ENCODE peak calls at places on chromosomes 3 and 15, in eight cellular contexts. One of them, this sample, is unnamed.

GRCh38 chr3:152957488-152957887 is 122.6 kb downstream of the P2RY1 start:
- DNase-seq in anterior cingulate cortex: no peak
- DNase-seq in NAMALWA: no peak
- DNase-seq in IMR-90: no peak
- DNase-seq in dermis microvascular lymphatic vessel endothelial cell: no peak
- DNase-seq in thoracic aorta: no peak
- DNase-seq in CD8-positive, alpha-beta memory T cell: no peak
- DNase-seq in left colon: no peak
- DNase-seq in this sample: no peak

GRCh38 chr15:62306851-62307504 is 141.9 kb upstream of the C2CD4B start:
- DNase-seq in anterior cingulate cortex: no peak
- DNase-seq in NAMALWA: peak
- DNase-seq in IMR-90: peak
- DNase-seq in dermis microvascular lymphatic vessel endothelial cell: peak
- DNase-seq in thoracic aorta: no peak
- DNase-seq in CD8-positive, alpha-beta memory T cell: no peak
- DNase-seq in left colon: peak
- DNase-seq in this sample: no peak

GRCh38 chr3:134388292-134388691 is 14.0 kb upstream of the AMOTL2 start:
- DNase-seq in anterior cingulate cortex: no peak
- DNase-seq in NAMALWA: no peak
- DNase-seq in IMR-90: no peak
- DNase-seq in dermis microvascular lymphatic vessel endothelial cell: no peak
- DNase-seq in thoracic aorta: no peak
- DNase-seq in CD8-positive, alpha-beta memory T cell: no peak
- DNase-seq in left colon: no peak
- DNase-seq in this sample: peak

GRCh38 chr15:51879555-51879954 is 50.1 kb downstream of the TMOD3 start:
- DNase-seq in anterior cingulate cortex: no peak
- DNase-seq in NAMALWA: no peak
- DNase-seq in IMR-90: peak
- DNase-seq in dermis microvascular lymphatic vessel endothelial cell: no peak
- DNase-seq in thoracic aorta: no peak
- DNase-seq in CD8-positive, alpha-beta memory T cell: no peak
- DNase-seq in left colon: no peak
- DNase-seq in this sample: no peak

GRCh38 chr3:20043398-20043797 is 3.2 kb downstream of the KAT2B start:
- DNase-seq in anterior cingulate cortex: no peak
- DNase-seq in NAMALWA: peak
- DNase-seq in IMR-90: no peak
- DNase-seq in dermis microvascular lymphatic vessel endothelial cell: no peak
- DNase-seq in thoracic aorta: peak
- DNase-seq in CD8-positive, alpha-beta memory T cell: peak
- DNase-seq in left colon: peak
- DNase-seq in this sample: no peak

GRCh38 chr3:133862161-133862560 is 33.5 kb downstream of the RAB6B start:
- DNase-seq in anterior cingulate cortex: no peak
- DNase-seq in NAMALWA: no peak
- DNase-seq in IMR-90: no peak
- DNase-seq in dermis microvascular lymphatic vessel endothelial cell: no peak
- DNase-seq in thoracic aorta: no peak
- DNase-seq in CD8-positive, alpha-beta memory T cell: no peak
- DNase-seq in left colon: no peak
- DNase-seq in this sample: no peak

GRCh38 chr3:13513051-13513912 is 33.2 kb downstream of the HDAC11 start:
- DNase-seq in anterior cingulate cortex: no peak
- DNase-seq in NAMALWA: no peak
- DNase-seq in IMR-90: peak
- DNase-seq in dermis microvascular lymphatic vessel endothelial cell: no peak
- DNase-seq in thoracic aorta: no peak
- DNase-seq in CD8-positive, alpha-beta memory T cell: peak
- DNase-seq in left colon: no peak
- DNase-seq in this sample: no peak

GRCh38 chr15:77060560-77060959 is 10.3 kb downstream of the TSPAN3 start:
- DNase-seq in anterior cingulate cortex: no peak
- DNase-seq in NAMALWA: no peak
- DNase-seq in IMR-90: peak
- DNase-seq in dermis microvascular lymphatic vessel endothelial cell: no peak
- DNase-seq in thoracic aorta: no peak
- DNase-seq in CD8-positive, alpha-beta memory T cell: no peak
- DNase-seq in left colon: no peak
- DNase-seq in this sample: no peak

GRCh38 chr3:159032311-159032710 is 230.5 kb downstream of the MFSD1 start:
- DNase-seq in anterior cingulate cortex: no peak
- DNase-seq in NAMALWA: no peak
- DNase-seq in IMR-90: no peak
- DNase-seq in dermis microvascular lymphatic vessel endothelial cell: no peak
- DNase-seq in thoracic aorta: no peak
- DNase-seq in CD8-positive, alpha-beta memory T cell: no peak
- DNase-seq in left colon: no peak
- DNase-seq in this sample: no peak

GRCh38 chr15:23734856-23735255 is 47.8 kb upstream of the NDN start:
- DNase-seq in anterior cingulate cortex: no peak
- DNase-seq in NAMALWA: no peak
- DNase-seq in IMR-90: no peak
- DNase-seq in dermis microvascular lymphatic vessel endothelial cell: no peak
- DNase-seq in thoracic aorta: no peak
- DNase-seq in CD8-positive, alpha-beta memory T cell: no peak
- DNase-seq in left colon: no peak
- DNase-seq in this sample: no peak

GRCh38 chr3:56894912-56895431 is 93.2 kb upstream of the ARHGEF3 start:
- DNase-seq in anterior cingulate cortex: no peak
- DNase-seq in NAMALWA: no peak
- DNase-seq in IMR-90: peak
- DNase-seq in dermis microvascular lymphatic vessel endothelial cell: no peak
- DNase-seq in thoracic aorta: no peak
- DNase-seq in CD8-positive, alpha-beta memory T cell: no peak
- DNase-seq in left colon: no peak
- DNase-seq in this sample: no peak

GRCh38 chr3:52385157-52385556 is 59.7 kb downstream of the SEMA3G start:
- DNase-seq in anterior cingulate cortex: no peak
- DNase-seq in NAMALWA: peak
- DNase-seq in IMR-90: peak
- DNase-seq in dermis microvascular lymphatic vessel endothelial cell: no peak
- DNase-seq in thoracic aorta: no peak
- DNase-seq in CD8-positive, alpha-beta memory T cell: no peak
- DNase-seq in left colon: no peak
- DNase-seq in this sample: no peak

GRCh38 chr15:52284164-52284563 is 11.4 kb downstream of the MYO5C start:
- DNase-seq in anterior cingulate cortex: no peak
- DNase-seq in NAMALWA: no peak
- DNase-seq in IMR-90: peak
- DNase-seq in dermis microvascular lymphatic vessel endothelial cell: no peak
- DNase-seq in thoracic aorta: no peak
- DNase-seq in CD8-positive, alpha-beta memory T cell: no peak
- DNase-seq in left colon: no peak
- DNase-seq in this sample: peak

GRCh38 chr15:33109345-33109744 is 85.2 kb downstream of the FMN1 start:
- DNase-seq in anterior cingulate cortex: no peak
- DNase-seq in NAMALWA: no peak
- DNase-seq in IMR-90: no peak
- DNase-seq in dermis microvascular lymphatic vessel endothelial cell: no peak
- DNase-seq in thoracic aorta: no peak
- DNase-seq in CD8-positive, alpha-beta memory T cell: no peak
- DNase-seq in left colon: no peak
- DNase-seq in this sample: no peak

GRCh38 chr15:60477991-60478632 is 830 bp downstream of the ICE2 start:
- DNase-seq in anterior cingulate cortex: no peak
- DNase-seq in NAMALWA: peak
- DNase-seq in IMR-90: peak
- DNase-seq in dermis microvascular lymphatic vessel endothelial cell: peak
- DNase-seq in thoracic aorta: no peak
- DNase-seq in CD8-positive, alpha-beta memory T cell: no peak
- DNase-seq in left colon: no peak
- DNase-seq in this sample: no peak

GRCh38 chr3:46276497-46277099 is 34.3 kb downstream of the CCR3 start:
- DNase-seq in anterior cingulate cortex: no peak
- DNase-seq in NAMALWA: peak
- DNase-seq in IMR-90: no peak
- DNase-seq in dermis microvascular lymphatic vessel endothelial cell: peak
- DNase-seq in thoracic aorta: no peak
- DNase-seq in CD8-positive, alpha-beta memory T cell: peak
- DNase-seq in left colon: peak
- DNase-seq in this sample: no peak

GRCh38 chr3:51721062-51721745 is 14.3 kb downstream of the GRM2 start:
- DNase-seq in anterior cingulate cortex: no peak
- DNase-seq in NAMALWA: no peak
- DNase-seq in IMR-90: no peak
- DNase-seq in dermis microvascular lymphatic vessel endothelial cell: no peak
- DNase-seq in thoracic aorta: no peak
- DNase-seq in CD8-positive, alpha-beta memory T cell: no peak
- DNase-seq in left colon: no peak
- DNase-seq in this sample: no peak

GRCh38 chr3:53836084-53836872 is 9.9 kb downstream of the CHDH start:
- DNase-seq in anterior cingulate cortex: no peak
- DNase-seq in NAMALWA: no peak
- DNase-seq in IMR-90: no peak
- DNase-seq in dermis microvascular lymphatic vessel endothelial cell: no peak
- DNase-seq in thoracic aorta: no peak
- DNase-seq in CD8-positive, alpha-beta memory T cell: no peak
- DNase-seq in left colon: no peak
- DNase-seq in this sample: no peak

GRCh38 chr15:50506121-50506520 is 40.3 kb downstream of the USP50 start:
- DNase-seq in anterior cingulate cortex: no peak
- DNase-seq in NAMALWA: no peak
- DNase-seq in IMR-90: no peak
- DNase-seq in dermis microvascular lymphatic vessel endothelial cell: peak
- DNase-seq in thoracic aorta: no peak
- DNase-seq in CD8-positive, alpha-beta memory T cell: no peak
- DNase-seq in left colon: no peak
- DNase-seq in this sample: no peak

GRCh38 chr15:65423977-65424679 is 1.4 kb upstream of the IGDCC4 start:
- DNase-seq in anterior cingulate cortex: no peak
- DNase-seq in NAMALWA: no peak
- DNase-seq in IMR-90: peak
- DNase-seq in dermis microvascular lymphatic vessel endothelial cell: no peak
- DNase-seq in thoracic aorta: no peak
- DNase-seq in CD8-positive, alpha-beta memory T cell: no peak
- DNase-seq in left colon: no peak
- DNase-seq in this sample: peak

GRCh38 chr3:138395865-138396751 is 38.3 kb upstream of the ESYT3 start:
- DNase-seq in anterior cingulate cortex: no peak
- DNase-seq in NAMALWA: no peak
- DNase-seq in IMR-90: no peak
- DNase-seq in dermis microvascular lymphatic vessel endothelial cell: no peak
- DNase-seq in thoracic aorta: no peak
- DNase-seq in CD8-positive, alpha-beta memory T cell: no peak
- DNase-seq in left colon: no peak
- DNase-seq in this sample: no peak

GRCh38 chr3:182784542-182784941 is 8.8 kb upstream of the ATP11B start:
- DNase-seq in anterior cingulate cortex: no peak
- DNase-seq in NAMALWA: no peak
- DNase-seq in IMR-90: no peak
- DNase-seq in dermis microvascular lymphatic vessel endothelial cell: no peak
- DNase-seq in thoracic aorta: no peak
- DNase-seq in CD8-positive, alpha-beta memory T cell: no peak
- DNase-seq in left colon: no peak
- DNase-seq in this sample: no peak

GRCh38 chr3:56855856-56856538 is 54.2 kb upstream of the ARHGEF3 start:
- DNase-seq in anterior cingulate cortex: no peak
- DNase-seq in NAMALWA: peak
- DNase-seq in IMR-90: no peak
- DNase-seq in dermis microvascular lymphatic vessel endothelial cell: no peak
- DNase-seq in thoracic aorta: no peak
- DNase-seq in CD8-positive, alpha-beta memory T cell: no peak
- DNase-seq in left colon: no peak
- DNase-seq in this sample: no peak

GRCh38 chr3:196149922-196150321 is 61.3 kb downstream of the ZDHHC19 start:
- DNase-seq in anterior cingulate cortex: no peak
- DNase-seq in NAMALWA: peak
- DNase-seq in IMR-90: no peak
- DNase-seq in dermis microvascular lymphatic vessel endothelial cell: no peak
- DNase-seq in thoracic aorta: no peak
- DNase-seq in CD8-positive, alpha-beta memory T cell: no peak
- DNase-seq in left colon: no peak
- DNase-seq in this sample: no peak

GRCh38 chr3:46871222-46871621 is 6.3 kb upstream of the PTH1R start:
- DNase-seq in anterior cingulate cortex: no peak
- DNase-seq in NAMALWA: no peak
- DNase-seq in IMR-90: no peak
- DNase-seq in dermis microvascular lymphatic vessel endothelial cell: no peak
- DNase-seq in thoracic aorta: no peak
- DNase-seq in CD8-positive, alpha-beta memory T cell: no peak
- DNase-seq in left colon: no peak
- DNase-seq in this sample: no peak

GRCh38 chr15:96333194-96334016 is 2.9 kb downstream of the NR2F2 start:
- DNase-seq in anterior cingulate cortex: no peak
- DNase-seq in NAMALWA: no peak
- DNase-seq in IMR-90: no peak
- DNase-seq in dermis microvascular lymphatic vessel endothelial cell: no peak
- DNase-seq in thoracic aorta: no peak
- DNase-seq in CD8-positive, alpha-beta memory T cell: no peak
- DNase-seq in left colon: no peak
- DNase-seq in this sample: no peak

GRCh38 chr3:170536712-170537111 is 49.2 kb downstream of the SLC7A14 start:
- DNase-seq in anterior cingulate cortex: no peak
- DNase-seq in NAMALWA: no peak
- DNase-seq in IMR-90: no peak
- DNase-seq in dermis microvascular lymphatic vessel endothelial cell: no peak
- DNase-seq in thoracic aorta: no peak
- DNase-seq in CD8-positive, alpha-beta memory T cell: no peak
- DNase-seq in left colon: no peak
- DNase-seq in this sample: no peak

GRCh38 chr15:66480267-66480666 is 17.3 kb downstream of the SNAPC5 start:
- DNase-seq in anterior cingulate cortex: no peak
- DNase-seq in NAMALWA: no peak
- DNase-seq in IMR-90: no peak
- DNase-seq in dermis microvascular lymphatic vessel endothelial cell: no peak
- DNase-seq in thoracic aorta: no peak
- DNase-seq in CD8-positive, alpha-beta memory T cell: no peak
- DNase-seq in left colon: no peak
- DNase-seq in this sample: no peak

GRCh38 chr15:83991163-83991562 is 244.4 kb upstream of the GOLGA6L4 start:
- DNase-seq in anterior cingulate cortex: no peak
- DNase-seq in NAMALWA: no peak
- DNase-seq in IMR-90: no peak
- DNase-seq in dermis microvascular lymphatic vessel endothelial cell: no peak
- DNase-seq in thoracic aorta: no peak
- DNase-seq in CD8-positive, alpha-beta memory T cell: no peak
- DNase-seq in left colon: no peak
- DNase-seq in this sample: no peak

GRCh38 chr3:69406156-69406555 is 20.3 kb upstream of the FRMD4B start:
- DNase-seq in anterior cingulate cortex: no peak
- DNase-seq in NAMALWA: no peak
- DNase-seq in IMR-90: no peak
- DNase-seq in dermis microvascular lymphatic vessel endothelial cell: no peak
- DNase-seq in thoracic aorta: no peak
- DNase-seq in CD8-positive, alpha-beta memory T cell: no peak
- DNase-seq in left colon: no peak
- DNase-seq in this sample: no peak

GRCh38 chr3:182690163-182690562 is 103.1 kb upstream of the ATP11B start:
- DNase-seq in anterior cingulate cortex: no peak
- DNase-seq in NAMALWA: no peak
- DNase-seq in IMR-90: no peak
- DNase-seq in dermis microvascular lymphatic vessel endothelial cell: no peak
- DNase-seq in thoracic aorta: no peak
- DNase-seq in CD8-positive, alpha-beta memory T cell: no peak
- DNase-seq in left colon: no peak
- DNase-seq in this sample: no peak

GRCh38 chr15:69160976-69161877 is 792 bp downstream of the GLCE start:
- DNase-seq in anterior cingulate cortex: peak
- DNase-seq in NAMALWA: peak
- DNase-seq in IMR-90: peak
- DNase-seq in dermis microvascular lymphatic vessel endothelial cell: no peak
- DNase-seq in thoracic aorta: no peak
- DNase-seq in CD8-positive, alpha-beta memory T cell: no peak
- DNase-seq in left colon: peak
- DNase-seq in this sample: no peak

GRCh38 chr3:43105224-43105596 is 669 bp downstream of the POMGNT2 start:
- DNase-seq in anterior cingulate cortex: no peak
- DNase-seq in NAMALWA: no peak
- DNase-seq in IMR-90: no peak
- DNase-seq in dermis microvascular lymphatic vessel endothelial cell: no peak
- DNase-seq in thoracic aorta: no peak
- DNase-seq in CD8-positive, alpha-beta memory T cell: no peak
- DNase-seq in left colon: no peak
- DNase-seq in this sample: no peak

GRCh38 chr3:99240700-99241099 is 339.2 kb upstream of the DCBLD2 start:
- DNase-seq in anterior cingulate cortex: no peak
- DNase-seq in NAMALWA: no peak
- DNase-seq in IMR-90: no peak
- DNase-seq in dermis microvascular lymphatic vessel endothelial cell: peak
- DNase-seq in thoracic aorta: no peak
- DNase-seq in CD8-positive, alpha-beta memory T cell: no peak
- DNase-seq in left colon: no peak
- DNase-seq in this sample: no peak

This sample was measured in vagina.